ENCODE peak calls at places on chromosomes 11 and 22, in seven cellular contexts. W is gastrocnemius medialis, K is fibroblast of lung, Q is tibial artery, Z is ascending aorta, Y is tibial nerve, L is cardiac muscle cell. N is an unnamed sample.

GRCh38 chr11:20155683-20156279 is 4.5 kb downstream of the DBX1 start:
- DNase-seq in Z (no peak), Y (no peak), Q (no peak), L (no peak), K (no peak), W (no peak), N (no peak)

GRCh38 chr11:123159146-123159857 is 35.7 kb downstream of the CLMP start:
- DNase-seq in Y (no peak), K (peak; percentile 34), L (no peak), Z (peak; percentile 68), Q (no peak), W (no peak), N (no peak)

GRCh38 chr22:29307658-29308147 is 1.3 kb downstream of the GAS2L1 start:
- DNase-seq in W (no peak), L (no peak), Y (no peak), Z (no peak), Q (no peak), K (peak; percentile 15), N (no peak)

GRCh38 chr11:18907391-18907790 is 31.8 kb downstream of the MRGPRX1 start:
- DNase-seq in Q (no peak), W (no peak), Z (no peak), Y (no peak), K (no peak), L (no peak), N (no peak)

GRCh38 chr11:110314366-110315095 is 18.1 kb upstream of the RDX start:
- DNase-seq in Z (no peak), Q (no peak), K (no peak), L (no peak), Y (no peak), W (no peak), N (no peak)

GRCh38 chr11:59957094-59957493 is 6.7 kb upstream of the OOSP4A start:
- DNase-seq in Q (no peak), W (no peak), K (peak; percentile 1), Z (no peak), Y (no peak), L (no peak), N (no peak)

GRCh38 chr11:110308071-110308470 is 11.7 kb upstream of the RDX start:
- DNase-seq in Y (no peak), Z (no peak), K (no peak), L (no peak), W (no peak), Q (no peak), N (no peak)

GRCh38 chr11:44244649-44245308 is 65.2 kb downstream of the ALX4 start:
- DNase-seq in Y (no peak), Q (no peak), K (peak; percentile 78), L (no peak), Z (no peak), W (no peak), N (no peak)

GRCh38 chr11:10930224-10930960 is 72.5 kb upstream of the ZBED5 start:
- DNase-seq in Q (no peak), Y (no peak), Z (no peak), L (no peak), K (peak; percentile 40), W (no peak), N (no peak)

GRCh38 chr11:2149471-2150205 is 10.4 kb upstream of the IGF2 start:
- DNase-seq in Q (no peak), L (no peak), W (no peak), K (no peak), Y (no peak), Z (no peak), N (no peak)

GRCh38 chr11:30254307-30255298 is 23.8 kb downstream of the FSHB start:
- DNase-seq in L (no peak), K (peak; percentile 23), Q (no peak), Y (no peak), W (no peak), Z (no peak), N (no peak)

GRCh38 chr11:121766138-121766537 is 313.4 kb upstream of the SORL1-AS1 start:
- DNase-seq in Z (no peak), K (no peak), W (no peak), Y (no peak), L (no peak), Q (no peak), N (no peak)
- H3K27ac ChIP-seq in Z (no peak overlapping the region), K (no peak overlapping the region), W (no peak overlapping the region), Y (no peak overlapping the region), L (no peak overlapping the region), Q (no peak overlapping the region), N (no peak overlapping the region)

DNA sequence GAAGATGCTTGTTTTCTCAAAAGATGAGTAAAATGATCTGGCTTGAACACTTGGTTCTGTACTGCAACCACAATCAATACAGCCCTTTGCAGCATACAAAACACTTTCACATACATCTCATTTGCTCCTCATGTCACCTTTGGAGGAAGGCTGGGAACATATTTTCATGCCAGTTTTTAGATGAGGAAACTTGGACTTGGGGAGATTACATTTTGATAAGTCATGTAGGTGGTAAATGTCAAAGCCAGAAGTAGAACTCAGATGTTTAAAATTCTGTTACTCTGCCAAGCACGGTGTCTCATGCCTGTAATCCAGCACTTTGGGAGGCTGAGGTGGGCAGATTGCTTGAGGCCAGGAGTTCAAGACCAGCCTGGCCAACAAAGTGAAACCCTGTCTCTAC is 121.8 kb downstream of the MICAL2 start:
- DNase-seq in K (peak; percentile 66), Q (no peak), Z (no peak), W (no peak), L (no peak), Y (no peak), N (no peak)
- H3K36me3 ChIP-seq in K (peaks cover 14% of the 10 kb centered on the region), Q (peaks cover 53% of the 10 kb centered on the region), Z (peaks cover 49% of the 10 kb centered on the region), W (no peaks in the 10 kb centered on the region), L (peaks cover 49% of the 10 kb centered on the region), Y (no peaks in the 10 kb centered on the region), N (no peaks in the 10 kb centered on the region)

GRCh38 chr22:11627798-11628650 is 3900.0 kb upstream of the OR11H1 start:
- DNase-seq in Y (no peak), L (no peak), K (no peak), Z (no peak), W (no peak), Q (no peak), N (no peak)

GRCh38 chr22:11629661-11630385 is 3898.2 kb upstream of the OR11H1 start:
- DNase-seq in K (no peak), L (no peak), Y (no peak), W (no peak), Z (no peak), Q (no peak), N (no peak)

GRCh38 chr22:11626422-11626773 is 3901.6 kb upstream of the OR11H1 start:
- DNase-seq in K (no peak), Q (no peak), Y (no peak), W (no peak), L (no peak), Z (no peak), N (no peak)

GRCh38 chr22:11628651-11629511 is 3899.1 kb upstream of the OR11H1 start:
- DNase-seq in Y (no peak), W (no peak), Q (no peak), L (no peak), Z (no peak), K (no peak), N (no peak)

DNA sequence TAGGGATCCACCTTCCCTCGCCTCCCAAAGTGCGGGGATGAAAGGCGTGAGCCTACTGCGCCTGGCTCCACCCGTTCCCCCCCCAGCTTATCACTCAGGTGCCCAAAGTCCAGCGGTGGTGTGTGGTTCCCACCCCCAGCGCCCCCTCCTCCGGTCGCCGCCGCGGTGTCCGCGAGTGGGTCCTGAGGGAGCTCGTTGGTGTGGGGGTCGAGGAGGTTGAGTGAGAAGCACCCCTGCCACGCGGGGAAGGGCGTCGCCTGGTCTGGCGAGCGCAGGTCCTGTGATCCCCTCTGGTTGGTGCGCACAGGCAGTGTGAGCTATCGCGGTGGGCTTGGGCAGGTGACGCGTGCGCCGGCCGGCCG is 3900.6 kb upstream of the OR11H1 start:
- DNase-seq in Q (no peak), W (no peak), L (no peak), Y (no peak), Z (no peak), K (no peak), N (no peak)
- H3K9me3 ChIP-seq in Q (peaks cover 4% of the 10 kb centered on the region), W (no peaks in the 10 kb centered on the region), L (peaks cover 23% of the 10 kb centered on the region), Y (no peaks in the 10 kb centered on the region), Z (peaks cover 49% of the 10 kb centered on the region), K (no peaks in the 10 kb centered on the region), N (no peaks in the 10 kb centered on the region)

GRCh38 chr22:19398680-19399079 is 32.9 kb downstream of the HIRA start:
- DNase-seq in K (no peak), Y (no peak), L (no peak), Z (no peak), W (no peak), Q (no peak), N (no peak)
- H3K27ac ChIP-seq in K (no peak overlapping the region), Y (no peak overlapping the region), L (peak overlapping the region; percentile 97), Z (no peak overlapping the region), W (no peak overlapping the region), Q (no peak overlapping the region), N (no peak overlapping the region)

DNA sequence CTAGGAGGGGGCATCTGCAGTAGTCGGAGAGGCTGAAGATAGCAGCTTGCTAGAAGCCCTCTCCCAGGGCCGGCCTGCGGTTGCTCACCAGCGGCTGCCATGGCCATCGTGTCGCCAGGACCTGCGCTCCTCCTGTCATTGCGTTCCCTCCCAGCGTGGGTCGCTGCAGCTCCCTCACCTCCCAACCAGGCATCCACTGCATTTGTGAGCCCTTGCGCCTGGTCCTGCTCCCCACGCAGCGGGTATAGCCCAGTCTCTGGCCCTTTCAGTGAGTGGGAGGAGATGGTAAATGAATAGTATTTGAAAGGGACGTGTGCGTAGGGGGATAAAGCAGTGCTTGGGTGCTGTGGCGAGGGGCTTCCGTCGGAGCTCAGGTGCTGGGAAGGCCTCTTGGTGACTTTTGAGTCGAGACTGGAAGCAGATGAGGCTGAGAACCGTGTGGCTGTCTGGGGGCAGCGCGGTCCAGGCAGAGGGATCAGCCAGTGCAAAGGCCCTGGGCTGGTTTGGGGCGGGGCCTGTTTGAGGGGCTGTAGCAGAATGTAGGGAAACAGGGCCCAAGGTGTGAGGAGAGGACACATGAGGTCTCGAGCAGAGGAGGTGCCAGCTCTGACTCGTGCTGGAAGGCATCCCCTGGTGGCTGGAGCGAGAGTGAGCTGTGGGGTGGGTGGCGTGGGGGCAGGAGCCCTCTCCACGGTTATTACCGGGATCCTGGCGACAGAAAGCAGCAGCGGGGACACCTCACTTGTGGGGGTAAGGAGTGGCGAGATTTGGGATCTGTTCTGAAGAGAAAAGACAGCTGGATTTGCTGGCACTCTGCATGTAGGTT is 39.3 kb downstream of the LRP5 start:
- DNase-seq in Y (no peak), Z (no peak), W (no peak), L (no peak), Q (no peak), K (no peak), N (no peak)
- H3K36me3 ChIP-seq in Y (no peaks in the 10 kb centered on the region), Z (peaks cover 8% of the 10 kb centered on the region), W (no peaks in the 10 kb centered on the region), L (no peaks in the 10 kb centered on the region), Q (no peaks in the 10 kb centered on the region), K (no peaks in the 10 kb centered on the region), N (no peaks in the 10 kb centered on the region)

GRCh38 chr11:91587131-91587530 is 637.5 kb upstream of the FAT3 start:
- DNase-seq in Z (no peak), Y (no peak), W (no peak), Q (no peak), K (no peak), L (no peak), N (no peak)
- H3K9me3 ChIP-seq in Z (peaks cover 8% of the 10 kb centered on the region), Y (no peaks in the 10 kb centered on the region), W (no peaks in the 10 kb centered on the region), Q (peaks cover under 1% of the 10 kb centered on the region), K (no peaks in the 10 kb centered on the region), L (no peaks in the 10 kb centered on the region), N (no peaks in the 10 kb centered on the region)

DNA sequence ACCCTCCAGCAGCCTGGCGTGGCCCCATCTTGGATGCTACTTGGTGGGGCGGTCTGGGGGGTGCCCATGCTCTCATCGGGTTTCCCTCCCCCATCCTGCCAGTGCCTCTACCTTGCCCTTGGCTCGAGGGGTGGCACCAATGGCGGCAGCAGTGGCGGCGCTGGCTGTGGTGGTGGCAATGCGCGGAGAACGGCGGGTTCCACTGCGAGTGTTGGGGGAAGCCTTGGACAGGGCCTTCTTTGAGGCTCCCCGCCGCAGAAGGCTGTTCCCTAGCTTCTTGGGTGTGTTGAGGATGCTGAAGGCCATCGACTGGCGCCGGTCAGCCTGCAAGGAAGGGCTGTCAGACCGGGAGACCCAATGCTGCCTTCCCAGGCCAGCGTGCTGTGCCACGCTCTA is 5.1 kb downstream of the IL18BP start:
- DNase-seq in Y (no peak), K (no peak), Q (no peak), L (no peak), Z (no peak), W (no peak), N (no peak)
- H3K27ac ChIP-seq in Y (no peak overlapping the region), K (no peak overlapping the region), Q (no peak overlapping the region), L (peak overlapping the region; percentile 75), Z (no peak overlapping the region), W (no peak overlapping the region), N (no peak overlapping the region)

N was measured in MM.1S.